ENCODE peak calls at places on chromosome 2, in ten cellular contexts. Q, M, R, K, P, Y, X, U, I and N are unnamed samples.

GRCh38 chr2:232386490-232386739 is 7.9 kb downstream of the ALPP start:
- DNase-seq in Q (no peak), M (peak), R (no peak), K (no peak), P (no peak), Y (no peak), X (no peak), U (no peak), I (no peak), N (no peak)

GRCh38 chr2:5969301-5969700 is 277.1 kb downstream of the SOX11 start:
- DNase-seq in Q (no peak), M (no peak), R (no peak), K (no peak), P (no peak), Y (no peak), X (no peak), U (no peak), I (no peak), N (no peak)

GRCh38 chr2:119650971-119651370 is 28.0 kb upstream of the TMEM177 start:
- DNase-seq in Q (no peak), M (no peak), R (no peak), K (no peak), P (no peak), Y (no peak), X (no peak), U (no peak), I (no peak), N (peak)

GRCh38 chr2:120607996-120608395 is 127.7 kb upstream of the GLI2 start:
- DNase-seq in Q (no peak), M (peak), R (no peak), K (no peak), P (no peak), Y (no peak), X (no peak), U (no peak), I (no peak), N (no peak)

GRCh38 chr2:210215120-210215519 is 10.1 kb downstream of the ACADL start:
- DNase-seq in Q (no peak), M (no peak), R (no peak), K (no peak), P (no peak), Y (no peak), X (no peak), U (peak), I (no peak), N (no peak)

GRCh38 chr2:181822097-181822496 is 69.4 kb upstream of the ITPRID2 start:
- DNase-seq in Q (no peak), M (no peak), R (no peak), K (no peak), P (peak), Y (no peak), X (no peak), U (no peak), I (no peak), N (no peak)

GRCh38 chr2:98454073-98454472 is 9.4 kb downstream of the INPP4A start:
- DNase-seq in Q (no peak), M (no peak), R (no peak), K (no peak), P (no peak), Y (no peak), X (no peak), U (no peak), I (no peak), N (no peak)

GRCh38 chr2:857937-858336 is 92.7 kb upstream of the SNTG2 start:
- DNase-seq in Q (no peak), M (no peak), R (no peak), K (no peak), P (no peak), Y (no peak), X (no peak), U (no peak), I (no peak), N (no peak)

GRCh38 chr2:239222346-239223028 is 178.3 kb downstream of the HDAC4 start:
- DNase-seq in Q (no peak), M (no peak), R (no peak), K (peak), P (no peak), Y (peak), X (no peak), U (no peak), I (no peak), N (peak)

GRCh38 chr2:30872797-30873196 is 65.6 kb upstream of the CAPN13 start:
- DNase-seq in Q (no peak), M (no peak), R (no peak), K (no peak), P (no peak), Y (no peak), X (no peak), U (no peak), I (no peak), N (no peak)

GRCh38 chr2:52260904-52261303 is 1229.0 kb upstream of the NRXN1 start:
- DNase-seq in Q (no peak), M (no peak), R (no peak), K (peak), P (peak), Y (peak), X (no peak), U (no peak), I (no peak), N (no peak)